ENCODE peak calls at places on chromosomes 7 and 10, in four cellular contexts. S, E, N and U are unnamed samples.

GRCh38 chr7:43954524-43955228 is 28.4 kb downstream of the UBE2D4 start:
- DNase-seq in S (peak), E (peak), N (no peak), U (peak)

GRCh38 chr10:43673471-43673870 is 24.8 kb upstream of the ZNF32 start:
- DNase-seq in S (no peak), E (no peak), N (no peak), U (no peak)

GRCh38 chr7:158235862-158236261 is 351.8 kb downstream of the PTPRN2 start:
- DNase-seq in S (no peak), E (no peak), N (no peak), U (no peak)

GRCh38 chr7:9307131-9307530 is 873.7 kb downstream of the NXPH1 start:
- DNase-seq in S (no peak), E (no peak), N (no peak), U (no peak)

GRCh38 chr10:124870854-124871425 is 69.3 kb downstream of the ABRAXAS2 start:
- DNase-seq in S (no peak), E (no peak), N (no peak), U (no peak)

GRCh38 chr10:5461914-5462840 is 37.2 kb downstream of the CALML5 start:
- DNase-seq in S (no peak), E (no peak), N (no peak), U (no peak)

GRCh38 chr10:3119796-3120459 is 52.6 kb downstream of the PFKP start:
- DNase-seq in S (no peak), E (no peak), N (no peak), U (no peak)

GRCh38 chr7:140876519-140877248 is 48.0 kb downstream of the BRAF start:
- DNase-seq in S (peak), E (peak), N (no peak), U (no peak)

GRCh38 chr10:104117839-104118323 is 4.1 kb upstream of the SFR1 start:
- DNase-seq in S (peak), E (no peak), N (no peak), U (no peak)

GRCh38 chr7:16660702-16661464 is 14.9 kb downstream of the BZW2 start:
- DNase-seq in S (peak), E (peak), N (no peak), U (no peak)

GRCh38 chr10:93566435-93567276 is at the start of gene FFAR4:
- DNase-seq in S (peak), E (no peak), N (peak), U (no peak)

GRCh38 chr10:71040890-71041590 is 152.7 kb upstream of the PCBD1 start:
- DNase-seq in S (no peak), E (no peak), N (no peak), U (no peak)

GRCh38 chr7:126574276-126574675 is 678.5 kb downstream of the GRM8 start:
- DNase-seq in S (no peak), E (no peak), N (no peak), U (no peak)

GRCh38 chr7:34949356-34949755 is 87.9 kb downstream of the DPY19L1 start:
- DNase-seq in S (no peak), E (no peak), N (no peak), U (no peak)

GRCh38 chr10:76306859-76307258 is 875.4 kb downstream of the LRMDA start:
- DNase-seq in S (no peak), E (no peak), N (no peak), U (no peak)

GRCh38 chr7:38306914-38307313 is 33.5 kb upstream of the TARP start:
- DNase-seq in S (no peak), E (no peak), N (no peak), U (no peak)

GRCh38 chr7:30548762-30549344 is 44.2 kb upstream of the GGCT start:
- DNase-seq in S (peak), E (peak), N (peak), U (peak)

GRCh38 chr7:113519447-113519846 is 399.4 kb downstream of the PPP1R3A start:
- DNase-seq in S (no peak), E (no peak), N (no peak), U (no peak)

GRCh38 chr10:18610517-18610916 is 40.9 kb downstream of the NSUN6 start:
- DNase-seq in S (peak), E (no peak), N (peak), U (peak)

GRCh38 chr10:16949806-16950205 is 132.6 kb upstream of the RSU1 start:
- DNase-seq in S (no peak), E (no peak), N (no peak), U (no peak)

GRCh38 chr10:89043052-89043451 is 52.5 kb downstream of the FAS start:
- DNase-seq in S (no peak), E (no peak), N (no peak), U (no peak)

GRCh38 chr7:128891110-128891941 is 19.2 kb downstream of the KCP start:
- DNase-seq in S (peak), E (no peak), N (no peak), U (no peak)

GRCh38 chr10:43890124-43890523 is 241.4 kb upstream of the ZNF32 start:
- DNase-seq in S (no peak), E (no peak), N (no peak), U (no peak)

GRCh38 chr7:636396-636795 is 90.1 kb upstream of the DNAAF5 start:
- DNase-seq in S (no peak), E (no peak), N (no peak), U (no peak)

GRCh38 chr7:91137447-91137846 is 126.8 kb upstream of the FZD1 start:
- DNase-seq in S (no peak), E (no peak), N (no peak), U (no peak)

GRCh38 chr10:69802424-69803161 is 887 bp downstream of the COL13A1 start:
- DNase-seq in S (no peak), E (no peak), N (no peak), U (no peak)
- TF ChIP-seq CTCF in S (no peak), E (peak), N (no peak), U (no peak)

GRCh38 chr10:112601214-112602090 is 154.4 kb downstream of the VTI1A start:
- DNase-seq in S (no peak), E (no peak), N (no peak), U (peak)
- H3K4me3 ChIP-seq in S (no peak), E (no peak), N (no peak), U (no peak)

GRCh38 chr7:99616359-99617186 is at the start of gene ZSCAN25:
- DNase-seq in S (peak), E (peak), N (peak), U (peak)
- TF ChIP-seq CTCF in S (peak), E (peak), N (peak), U (peak)

GRCh38 chr7:54541941-54542618 is at the start of gene VSTM2A:
- DNase-seq in S (no peak), E (no peak), N (no peak), U (no peak)
- H3K4me3 ChIP-seq in S (no peak), E (no peak), N (peak), U (peak)

GRCh38 chr10:1962025-1962424 is 224.7 kb upstream of the ADARB2 start:
- DNase-seq in S (no peak), E (no peak), N (no peak), U (peak)
- TF ChIP-seq CTCF in S (no peak), E (no peak), N (no peak), U (peak)

GRCh38 chr7:87935373-87935706 is 1.3 kb downstream of the ADAM22 start:
- DNase-seq in S (no peak), E (no peak), N (no peak), U (no peak)
- H3K4me3 ChIP-seq in S (peak), E (peak), N (peak), U (peak)

GRCh38 chr10:60820093-60820769 is 42.0 kb downstream of the CDK1 start:
- DNase-seq in S (no peak), E (no peak), N (no peak), U (no peak)
- TF ChIP-seq CTCF in S (peak), E (peak), N (no peak), U (peak)

GRCh38 chr10:122087436-122087835 is 98.5 kb downstream of the TACC2 start:
- DNase-seq in S (no peak), E (no peak), N (no peak), U (no peak)
- H3K4me3 ChIP-seq in S (no peak), E (no peak), N (no peak), U (no peak)

GRCh38 chr10:78777466-78778256 is 291.1 kb upstream of the ZMIZ1 start:
- DNase-seq in S (no peak), E (no peak), N (peak), U (peak)
- TF ChIP-seq CTCF in S (no peak), E (no peak), N (no peak), U (no peak)